ENCODE peak calls at places on chromosome 14, in ten cellular contexts. M, Z, Y, I, R, D, Q, C, U and B are unnamed samples.
A peak's percentile ranks its signal among the peaks of the same experiment; 100 is the strongest.

GRCh38 chr14:105096206-105096875 is 31.1 kb upstream of the GPR132 start:
- DNase-seq in M (no peak), Z (no peak), Y (no peak), I (no peak), R (no peak), D (no peak), Q (no peak), C (no peak), U (no peak), B (no peak)

GRCh38 chr14:21719841-21720240 is 46.2 kb upstream of the OR4E1 start:
- DNase-seq in M (no peak), Z (no peak), Y (no peak), I (no peak), R (no peak), D (no peak), Q (no peak), C (no peak), U (no peak), B (no peak)

GRCh38 chr14:56794088-56794556 is 16.2 kb downstream of the OTX2 start:
- DNase-seq in M (no peak), Z (no peak), Y (no peak), I (no peak), R (no peak), D (no peak), Q (no peak), C (no peak), U (no peak), B (no peak)

GRCh38 chr14:76808990-76809389 is 3.7 kb downstream of the ANGEL1 start:
- DNase-seq in M (no peak), Z (no peak), Y (no peak), I (no peak), R (no peak), D (no peak), Q (no peak), C (no peak), U (no peak), B (no peak)

GRCh38 chr14:23910081-23910875 is 43.3 kb upstream of the DHRS4 start:
- DNase-seq in M (no peak), Z (peak; percentile 61), Y (no peak), I (no peak), R (peak; percentile 48), D (no peak), Q (peak; percentile 39), C (no peak), U (no peak), B (peak; percentile 54)

GRCh38 chr14:68076451-68076850 is 256.9 kb downstream of the RAD51B start:
- DNase-seq in M (no peak), Z (no peak), Y (no peak), I (no peak), R (peak; percentile 67), D (no peak), Q (no peak), C (no peak), U (no peak), B (no peak)

GRCh38 chr14:94121485-94121884 is 7.9 kb downstream of the IFI27L2 start:
- DNase-seq in M (no peak), Z (no peak), Y (peak; percentile 52), I (no peak), R (no peak), D (no peak), Q (no peak), C (no peak), U (no peak), B (no peak)

GRCh38 chr14:81205639-81206038 is 15.1 kb downstream of the GTF2A1 start:
- DNase-seq in M (no peak), Z (no peak), Y (no peak), I (no peak), R (peak; percentile 8), D (no peak), Q (no peak), C (no peak), U (no peak), B (no peak)

GRCh38 chr14:23457587-23458445 is 11.7 kb upstream of the NGDN start:
- DNase-seq in M (no peak), Z (no peak), Y (no peak), I (no peak), R (no peak), D (no peak), Q (no peak), C (no peak), U (no peak), B (no peak)

GRCh38 chr14:57364659-57365450 is 25.5 kb upstream of the NAA30 start:
- DNase-seq in M (no peak), Z (no peak), Y (no peak), I (no peak), R (no peak), D (no peak), Q (no peak), C (no peak), U (no peak), B (no peak)

GRCh38 chr14:52821805-52822250 is 30.4 kb upstream of the GNPNAT1 start:
- DNase-seq in M (no peak), Z (no peak), Y (no peak), I (no peak), R (no peak), D (no peak), Q (no peak), C (no peak), U (no peak), B (no peak)

GRCh38 chr14:31895206-31895605 is 181.9 kb upstream of the ARHGAP5 start:
- DNase-seq in M (no peak), Z (no peak), Y (no peak), I (no peak), R (peak; percentile 89), D (peak; percentile 41), Q (no peak), C (no peak), U (no peak), B (no peak)

GRCh38 chr14:74604157-74604556 is 7.9 kb downstream of the LTBP2 start:
- DNase-seq in M (no peak), Z (no peak), Y (no peak), I (no peak), R (no peak), D (no peak), Q (no peak), C (no peak), U (no peak), B (no peak)

GRCh38 chr14:55904086-55904485 is 214.1 kb upstream of the PELI2 start:
- DNase-seq in M (no peak), Z (no peak), Y (no peak), I (no peak), R (no peak), D (no peak), Q (no peak), C (no peak), U (no peak), B (no peak)

GRCh38 chr14:67569651-67570290 is 30.3 kb downstream of the PIGH start:
- DNase-seq in M (no peak), Z (no peak), Y (no peak), I (no peak), R (no peak), D (no peak), Q (no peak), C (no peak), U (no peak), B (no peak)

GRCh38 chr14:75885829-75886228 is 96.0 kb downstream of the TGFB3 start:
- DNase-seq in M (no peak), Z (peak; percentile 41), Y (no peak), I (no peak), R (peak; percentile 64), D (peak; percentile 77), Q (no peak), C (no peak), U (no peak), B (no peak)

GRCh38 chr14:81023095-81023710 is 67.8 kb downstream of the TSHR start:
- DNase-seq in M (no peak), Z (no peak), Y (no peak), I (no peak), R (no peak), D (no peak), Q (no peak), C (no peak), U (no peak), B (no peak)

GRCh38 chr14:55938249-55938791 is 179.9 kb upstream of the PELI2 start:
- DNase-seq in M (peak; percentile 55), Z (no peak), Y (no peak), I (no peak), R (peak; percentile 19), D (peak; percentile 95), Q (no peak), C (no peak), U (no peak), B (no peak)